ENCODE peak calls at places on chromosome 11, in ten cellular contexts. One of them, this sample, is unnamed.

GRCh38 chr11:47991266-47991830 is 11.0 kb downstream of the PTPRJ start:
- DNase-seq in left ventricle myocardium inferior: no peak
- DNase-seq in CD8-positive, alpha-beta T cell: peak
- DNase-seq in IMR-90: no peak
- DNase-seq in coronary artery: no peak
- DNase-seq in GM23338: peak
- DNase-seq in astrocyte: peak
- DNase-seq in substantia nigra: no peak
- DNase-seq in A549: peak
- DNase-seq in breast epithelium: no peak
- DNase-seq in this sample: no peak

GRCh38 chr11:71116435-71117040 is 135.8 kb downstream of the SHANK2 start:
- DNase-seq in coronary artery: no peak
- DNase-seq in CD8-positive, alpha-beta T cell: no peak
- DNase-seq in IMR-90: no peak
- DNase-seq in GM23338: no peak
- DNase-seq in astrocyte: no peak
- DNase-seq in A549: no peak
- DNase-seq in left ventricle myocardium inferior: no peak
- DNase-seq in breast epithelium: no peak
- DNase-seq in substantia nigra: no peak
- DNase-seq in this sample: no peak

GRCh38 chr11:127017482-127017881 is 16.9 kb upstream of the KIRREL3 start:
- DNase-seq in IMR-90: peak
- DNase-seq in left ventricle myocardium inferior: no peak
- DNase-seq in A549: peak
- DNase-seq in coronary artery: no peak
- DNase-seq in breast epithelium: no peak
- DNase-seq in substantia nigra: no peak
- DNase-seq in CD8-positive, alpha-beta T cell: no peak
- DNase-seq in GM23338: peak
- DNase-seq in astrocyte: peak
- DNase-seq in this sample: no peak

GRCh38 chr11:42555197-42555596 is 756.6 kb upstream of the API5 start:
- DNase-seq in A549: no peak
- DNase-seq in breast epithelium: no peak
- DNase-seq in substantia nigra: no peak
- DNase-seq in left ventricle myocardium inferior: no peak
- DNase-seq in GM23338: no peak
- DNase-seq in coronary artery: no peak
- DNase-seq in IMR-90: no peak
- DNase-seq in CD8-positive, alpha-beta T cell: no peak
- DNase-seq in astrocyte: no peak
- DNase-seq in this sample: no peak

GRCh38 chr11:128155590-128155989 is 431.8 kb downstream of the ETS1 start:
- DNase-seq in astrocyte: no peak
- DNase-seq in A549: no peak
- DNase-seq in CD8-positive, alpha-beta T cell: no peak
- DNase-seq in GM23338: no peak
- DNase-seq in substantia nigra: no peak
- DNase-seq in IMR-90: no peak
- DNase-seq in breast epithelium: no peak
- DNase-seq in left ventricle myocardium inferior: no peak
- DNase-seq in coronary artery: no peak
- DNase-seq in this sample: peak

GRCh38 chr11:30635401-30635989 is 49.3 kb upstream of the MPPED2 start:
- DNase-seq in left ventricle myocardium inferior: no peak
- DNase-seq in A549: no peak
- DNase-seq in substantia nigra: peak
- DNase-seq in astrocyte: peak
- DNase-seq in GM23338: peak
- DNase-seq in coronary artery: no peak
- DNase-seq in breast epithelium: no peak
- DNase-seq in IMR-90: peak
- DNase-seq in CD8-positive, alpha-beta T cell: no peak
- DNase-seq in this sample: no peak

GRCh38 chr11:5696210-5696609 is 6.6 kb downstream of the TRIM22 start:
- DNase-seq in CD8-positive, alpha-beta T cell: no peak
- DNase-seq in IMR-90: peak
- DNase-seq in astrocyte: no peak
- DNase-seq in left ventricle myocardium inferior: no peak
- DNase-seq in GM23338: no peak
- DNase-seq in A549: no peak
- DNase-seq in breast epithelium: no peak
- DNase-seq in substantia nigra: no peak
- DNase-seq in coronary artery: no peak
- DNase-seq in this sample: no peak

GRCh38 chr11:116712428-116712827 is 60.4 kb downstream of the BUD13 start:
- DNase-seq in CD8-positive, alpha-beta T cell: no peak
- DNase-seq in GM23338: no peak
- DNase-seq in left ventricle myocardium inferior: no peak
- DNase-seq in IMR-90: no peak
- DNase-seq in A549: no peak
- DNase-seq in substantia nigra: no peak
- DNase-seq in breast epithelium: no peak
- DNase-seq in astrocyte: no peak
- DNase-seq in coronary artery: no peak
- DNase-seq in this sample: no peak

GRCh38 chr11:41486436-41486835 is 27.0 kb upstream of the LRRC4C start:
- DNase-seq in coronary artery: no peak
- DNase-seq in substantia nigra: no peak
- DNase-seq in CD8-positive, alpha-beta T cell: no peak
- DNase-seq in breast epithelium: no peak
- DNase-seq in astrocyte: peak
- DNase-seq in A549: no peak
- DNase-seq in left ventricle myocardium inferior: no peak
- DNase-seq in IMR-90: no peak
- DNase-seq in GM23338: no peak
- DNase-seq in this sample: no peak

GRCh38 chr11:134753805-134754130 is 341.7 kb upstream of the B3GAT1 start:
- DNase-seq in coronary artery: peak
- DNase-seq in substantia nigra: no peak
- DNase-seq in CD8-positive, alpha-beta T cell: no peak
- DNase-seq in IMR-90: no peak
- DNase-seq in A549: no peak
- DNase-seq in astrocyte: no peak
- DNase-seq in GM23338: no peak
- DNase-seq in breast epithelium: no peak
- DNase-seq in left ventricle myocardium inferior: no peak
- DNase-seq in this sample: no peak

GRCh38 chr11:114928260-114928870 is 250.0 kb downstream of the NXPE2 start:
- DNase-seq in substantia nigra: no peak
- DNase-seq in breast epithelium: no peak
- DNase-seq in CD8-positive, alpha-beta T cell: no peak
- DNase-seq in GM23338: no peak
- DNase-seq in coronary artery: no peak
- DNase-seq in left ventricle myocardium inferior: no peak
- DNase-seq in A549: no peak
- DNase-seq in astrocyte: no peak
- DNase-seq in IMR-90: no peak
- DNase-seq in this sample: no peak

GRCh38 chr11:107783121-107783520 is 71.3 kb upstream of the SLN start:
- DNase-seq in IMR-90: peak
- DNase-seq in CD8-positive, alpha-beta T cell: no peak
- DNase-seq in breast epithelium: no peak
- DNase-seq in GM23338: no peak
- DNase-seq in left ventricle myocardium inferior: no peak
- DNase-seq in substantia nigra: no peak
- DNase-seq in A549: no peak
- DNase-seq in coronary artery: no peak
- DNase-seq in astrocyte: peak
- DNase-seq in this sample: no peak

GRCh38 chr11:79243412-79244174 is 197.2 kb downstream of the TENM4 start:
- DNase-seq in breast epithelium: no peak
- DNase-seq in left ventricle myocardium inferior: no peak
- DNase-seq in GM23338: no peak
- DNase-seq in astrocyte: no peak
- DNase-seq in CD8-positive, alpha-beta T cell: no peak
- DNase-seq in coronary artery: peak
- DNase-seq in A549: peak
- DNase-seq in substantia nigra: no peak
- DNase-seq in IMR-90: no peak
- DNase-seq in this sample: no peak

GRCh38 chr11:32430586-32431357 is 4.6 kb downstream of the WT1 start:
- DNase-seq in left ventricle myocardium inferior: no peak
- DNase-seq in A549: no peak
- DNase-seq in GM23338: peak
- DNase-seq in breast epithelium: no peak
- DNase-seq in substantia nigra: no peak
- DNase-seq in IMR-90: no peak
- DNase-seq in coronary artery: no peak
- DNase-seq in astrocyte: no peak
- DNase-seq in CD8-positive, alpha-beta T cell: no peak
- DNase-seq in this sample: no peak

GRCh38 chr11:35856756-35857155 is 87.1 kb upstream of the LDLRAD3 start:
- DNase-seq in left ventricle myocardium inferior: no peak
- DNase-seq in coronary artery: no peak
- DNase-seq in GM23338: no peak
- DNase-seq in IMR-90: no peak
- DNase-seq in A549: no peak
- DNase-seq in CD8-positive, alpha-beta T cell: no peak
- DNase-seq in breast epithelium: no peak
- DNase-seq in substantia nigra: no peak
- DNase-seq in astrocyte: no peak
- DNase-seq in this sample: no peak

GRCh38 chr11:6206456-6207180 is 1.3 kb downstream of the C11orf42 start:
- DNase-seq in CD8-positive, alpha-beta T cell: no peak
- DNase-seq in left ventricle myocardium inferior: no peak
- DNase-seq in coronary artery: no peak
- DNase-seq in breast epithelium: no peak
- DNase-seq in A549: no peak
- DNase-seq in astrocyte: peak
- DNase-seq in substantia nigra: no peak
- DNase-seq in IMR-90: no peak
- DNase-seq in GM23338: no peak
- DNase-seq in this sample: no peak

GRCh38 chr11:2507945-2508749 is 63.3 kb downstream of the KCNQ1 start:
- DNase-seq in substantia nigra: no peak
- DNase-seq in IMR-90: no peak
- DNase-seq in CD8-positive, alpha-beta T cell: no peak
- DNase-seq in GM23338: no peak
- DNase-seq in left ventricle myocardium inferior: no peak
- DNase-seq in coronary artery: peak
- DNase-seq in astrocyte: no peak
- DNase-seq in A549: no peak
- DNase-seq in breast epithelium: no peak
- DNase-seq in this sample: no peak

GRCh38 chr11:114251797-114252327 is 44.3 kb upstream of the NNMT start:
- DNase-seq in coronary artery: no peak
- DNase-seq in CD8-positive, alpha-beta T cell: no peak
- DNase-seq in substantia nigra: no peak
- DNase-seq in astrocyte: no peak
- DNase-seq in GM23338: peak
- DNase-seq in A549: no peak
- DNase-seq in IMR-90: no peak
- DNase-seq in breast epithelium: no peak
- DNase-seq in left ventricle myocardium inferior: no peak
- DNase-seq in this sample: no peak

GRCh38 chr11:46330887-46331652 is 16.2 kb upstream of the DGKZ start:
- DNase-seq in GM23338: no peak
- DNase-seq in CD8-positive, alpha-beta T cell: peak
- DNase-seq in IMR-90: no peak
- DNase-seq in substantia nigra: no peak
- DNase-seq in A549: no peak
- DNase-seq in left ventricle myocardium inferior: no peak
- DNase-seq in breast epithelium: no peak
- DNase-seq in coronary artery: no peak
- DNase-seq in astrocyte: no peak
- DNase-seq in this sample: no peak

GRCh38 chr11:69909561-69910518 is 90.6 kb upstream of the FGF3 start:
- DNase-seq in GM23338: peak
- DNase-seq in astrocyte: no peak
- DNase-seq in breast epithelium: no peak
- DNase-seq in left ventricle myocardium inferior: no peak
- DNase-seq in substantia nigra: no peak
- DNase-seq in A549: no peak
- DNase-seq in coronary artery: no peak
- DNase-seq in CD8-positive, alpha-beta T cell: peak
- DNase-seq in IMR-90: no peak
- DNase-seq in this sample: no peak
- H3K27ac ChIP-seq in GM23338: no peak
- H3K27ac ChIP-seq in astrocyte: no peak
- H3K27ac ChIP-seq in breast epithelium: no peak
- H3K27ac ChIP-seq in left ventricle myocardium inferior: no peak
- H3K27ac ChIP-seq in substantia nigra: no peak
- H3K27ac ChIP-seq in A549: peak
- H3K27ac ChIP-seq in coronary artery: no peak
- H3K27ac ChIP-seq in CD8-positive, alpha-beta T cell: no peak
- H3K27ac ChIP-seq in IMR-90: no peak
- H3K27ac ChIP-seq in this sample: no peak

GRCh38 chr11:66121453-66121852 is 51.4 kb downstream of the PACS1 start:
- DNase-seq in A549: no peak
- DNase-seq in GM23338: no peak
- DNase-seq in substantia nigra: no peak
- DNase-seq in breast epithelium: no peak
- DNase-seq in coronary artery: no peak
- DNase-seq in left ventricle myocardium inferior: no peak
- DNase-seq in IMR-90: no peak
- DNase-seq in astrocyte: no peak
- DNase-seq in CD8-positive, alpha-beta T cell: no peak
- DNase-seq in this sample: no peak
- H3K27ac ChIP-seq in A549: peak
- H3K27ac ChIP-seq in GM23338: no peak
- H3K27ac ChIP-seq in substantia nigra: no peak
- H3K27ac ChIP-seq in breast epithelium: no peak
- H3K27ac ChIP-seq in coronary artery: no peak
- H3K27ac ChIP-seq in left ventricle myocardium inferior: no peak
- H3K27ac ChIP-seq in IMR-90: no peak
- H3K27ac ChIP-seq in astrocyte: no peak
- H3K27ac ChIP-seq in CD8-positive, alpha-beta T cell: no peak
- H3K27ac ChIP-seq in this sample: no peak

DNA sequence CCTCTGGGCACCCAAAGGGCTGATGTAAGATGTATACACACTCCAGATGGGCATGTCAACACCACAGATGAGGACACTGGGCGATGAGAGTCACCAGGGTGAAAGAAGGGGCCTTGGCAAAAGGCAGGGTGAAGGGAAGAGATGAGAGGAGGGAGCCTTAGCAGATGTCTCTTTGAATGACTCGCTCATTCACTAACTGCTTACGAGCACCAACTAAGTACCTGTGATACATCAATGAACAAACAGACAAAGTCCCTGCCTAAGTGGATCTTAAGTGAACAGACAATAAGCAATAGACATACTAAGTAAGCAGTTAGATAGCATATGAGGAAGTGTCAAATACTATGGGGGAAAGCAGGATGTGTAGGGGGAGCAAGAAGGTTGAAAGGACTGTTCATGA is 7.5 kb downstream of the ME3 start:
- DNase-seq in GM23338: no peak
- DNase-seq in CD8-positive, alpha-beta T cell: no peak
- DNase-seq in breast epithelium: no peak
- DNase-seq in astrocyte: no peak
- DNase-seq in substantia nigra: no peak
- DNase-seq in left ventricle myocardium inferior: no peak
- DNase-seq in coronary artery: no peak
- DNase-seq in A549: peak
- DNase-seq in IMR-90: no peak
- DNase-seq in this sample: no peak
- H3K27ac ChIP-seq in GM23338: no peak
- H3K27ac ChIP-seq in CD8-positive, alpha-beta T cell: no peak
- H3K27ac ChIP-seq in breast epithelium: no peak
- H3K27ac ChIP-seq in astrocyte: no peak
- H3K27ac ChIP-seq in substantia nigra: no peak
- H3K27ac ChIP-seq in left ventricle myocardium inferior: no peak
- H3K27ac ChIP-seq in coronary artery: peak
- H3K27ac ChIP-seq in A549: peak
- H3K27ac ChIP-seq in IMR-90: no peak
- H3K27ac ChIP-seq in this sample: no peak

GRCh38 chr11:64242920-64243854 is 2.3 kb downstream of the FKBP2 start:
- DNase-seq in CD8-positive, alpha-beta T cell: no peak
- DNase-seq in breast epithelium: no peak
- DNase-seq in coronary artery: no peak
- DNase-seq in substantia nigra: no peak
- DNase-seq in GM23338: no peak
- DNase-seq in IMR-90: no peak
- DNase-seq in A549: no peak
- DNase-seq in astrocyte: no peak
- DNase-seq in left ventricle myocardium inferior: no peak
- DNase-seq in this sample: no peak
- H3K27ac ChIP-seq in CD8-positive, alpha-beta T cell: no peak
- H3K27ac ChIP-seq in breast epithelium: peak
- H3K27ac ChIP-seq in coronary artery: peak
- H3K27ac ChIP-seq in substantia nigra: no peak
- H3K27ac ChIP-seq in GM23338: peak
- H3K27ac ChIP-seq in IMR-90: no peak
- H3K27ac ChIP-seq in A549: peak
- H3K27ac ChIP-seq in astrocyte: no peak
- H3K27ac ChIP-seq in left ventricle myocardium inferior: peak
- H3K27ac ChIP-seq in this sample: peak